ENCODE peak calls at places on chromosomes 6 and 20, in ten cellular contexts. F is hepatocyte, Z is spleen, L is esophagus squamous epithelium, V is left ventricle myocardium inferior, T is NB4, B is GM10248, A is BJ, Q is A549, O is AG04450. S is an unnamed sample.

GRCh38 chr6:134245041-134245440 is 72.9 kb downstream of the SGK1 start:
- DNase-seq in F (peak), Z (no peak), L (no peak), V (no peak), T (no peak), B (no peak), A (no peak), Q (no peak), O (peak), S (no peak)

GRCh38 chr6:32554269-32554919 is 24.3 kb upstream of the HLA-DRB5 start:
- DNase-seq in F (no peak), Z (no peak), L (no peak), V (no peak), T (no peak), B (no peak), A (no peak), Q (no peak), O (no peak), S (no peak)

GRCh38 chr6:5695260-5696245 is 311.2 kb downstream of the NRN1 start:
- DNase-seq in F (no peak), Z (no peak), L (no peak), V (no peak), T (peak), B (no peak), A (peak), Q (no peak), O (no peak), S (peak)

GRCh38 chr20:40769677-40770285 is 80.7 kb upstream of the MAFB start:
- DNase-seq in F (no peak), Z (no peak), L (no peak), V (no peak), T (peak), B (no peak), A (no peak), Q (no peak), O (no peak), S (no peak)

GRCh38 chr6:52725530-52726192 is 37.6 kb downstream of the GSTA2 start:
- DNase-seq in F (peak), Z (no peak), L (no peak), V (no peak), T (no peak), B (no peak), A (no peak), Q (peak), O (no peak), S (peak)

GRCh38 chr20:46681032-46681854 is 8.0 kb downstream of the TP53RK start:
- DNase-seq in F (peak), Z (no peak), L (no peak), V (peak), T (peak), B (peak), A (no peak), Q (peak), O (no peak), S (peak)

GRCh38 chr20:43507150-43508080 is at the start of gene L3MBTL1:
- DNase-seq in F (peak), Z (peak), L (no peak), V (peak), T (peak), B (peak), A (no peak), Q (peak), O (no peak), S (no peak)

GRCh38 chr6:152271681-152272464 is 365.3 kb downstream of the SYNE1 start:
- DNase-seq in F (no peak), Z (no peak), L (no peak), V (peak), T (no peak), B (no peak), A (no peak), Q (no peak), O (no peak), S (peak)

GRCh38 chr6:161748535-161749386 is 474.9 kb upstream of the AGPAT4 start:
- DNase-seq in F (peak), Z (no peak), L (no peak), V (peak), T (peak), B (no peak), A (no peak), Q (peak), O (no peak), S (no peak)

GRCh38 chr20:23374441-23374840 is 12.5 kb downstream of the GZF1 start:
- DNase-seq in F (no peak), Z (no peak), L (no peak), V (no peak), T (no peak), B (no peak), A (no peak), Q (no peak), O (no peak), S (no peak)

GRCh38 chr6:99822741-99823512 is 171.1 kb downstream of the MCHR2 start:
- DNase-seq in F (peak), Z (no peak), L (no peak), V (no peak), T (peak), B (peak), A (peak), Q (peak), O (peak), S (peak)
- TF ChIP-seq CTCF in F (peak), Z (peak), L (peak), V (peak), T (peak), B (peak), A (peak), Q (peak), O (peak), S (peak)

GRCh38 chr6:99588618-99589289 is 17.9 kb upstream of the PRDM13 start:
- DNase-seq in F (peak), Z (peak), L (no peak), V (peak), T (peak), B (peak), A (no peak), Q (peak), O (peak), S (peak)
- TF ChIP-seq CTCF in F (peak), Z (peak), L (peak), V (peak), T (peak), B (peak), A (peak), Q (peak), O (peak), S (peak)

GRCh38 chr20:2237059-2237458 is 58.7 kb upstream of the TGM3 start:
- DNase-seq in F (peak), Z (peak), L (no peak), V (no peak), T (peak), B (no peak), A (peak), Q (no peak), O (peak), S (peak)
- TF ChIP-seq CTCF in F (peak), Z (peak), L (peak), V (no peak), T (peak), B (no peak), A (peak), Q (no peak), O (no peak), S (peak)

GRCh38 chr20:57544838-57545564 is 15.9 kb upstream of the PCK1 start:
- DNase-seq in F (peak), Z (no peak), L (no peak), V (no peak), T (no peak), B (no peak), A (no peak), Q (no peak), O (no peak), S (no peak)

GRCh38 chr20:57548177-57549058 is 12.5 kb upstream of the PCK1 start:
- DNase-seq in F (no peak), Z (no peak), L (no peak), V (no peak), T (no peak), B (no peak), A (no peak), Q (no peak), O (no peak), S (no peak)

GRCh38 chr20:57543754-57544153 is 17.2 kb upstream of the PCK1 start:
- DNase-seq in F (no peak), Z (no peak), L (no peak), V (no peak), T (no peak), B (no peak), A (no peak), Q (no peak), O (no peak), S (no peak)

GRCh38 chr20:57547250-57547649 is 13.7 kb upstream of the PCK1 start:
- DNase-seq in F (no peak), Z (no peak), L (no peak), V (no peak), T (no peak), B (no peak), A (no peak), Q (peak), O (no peak), S (no peak)

DNA sequence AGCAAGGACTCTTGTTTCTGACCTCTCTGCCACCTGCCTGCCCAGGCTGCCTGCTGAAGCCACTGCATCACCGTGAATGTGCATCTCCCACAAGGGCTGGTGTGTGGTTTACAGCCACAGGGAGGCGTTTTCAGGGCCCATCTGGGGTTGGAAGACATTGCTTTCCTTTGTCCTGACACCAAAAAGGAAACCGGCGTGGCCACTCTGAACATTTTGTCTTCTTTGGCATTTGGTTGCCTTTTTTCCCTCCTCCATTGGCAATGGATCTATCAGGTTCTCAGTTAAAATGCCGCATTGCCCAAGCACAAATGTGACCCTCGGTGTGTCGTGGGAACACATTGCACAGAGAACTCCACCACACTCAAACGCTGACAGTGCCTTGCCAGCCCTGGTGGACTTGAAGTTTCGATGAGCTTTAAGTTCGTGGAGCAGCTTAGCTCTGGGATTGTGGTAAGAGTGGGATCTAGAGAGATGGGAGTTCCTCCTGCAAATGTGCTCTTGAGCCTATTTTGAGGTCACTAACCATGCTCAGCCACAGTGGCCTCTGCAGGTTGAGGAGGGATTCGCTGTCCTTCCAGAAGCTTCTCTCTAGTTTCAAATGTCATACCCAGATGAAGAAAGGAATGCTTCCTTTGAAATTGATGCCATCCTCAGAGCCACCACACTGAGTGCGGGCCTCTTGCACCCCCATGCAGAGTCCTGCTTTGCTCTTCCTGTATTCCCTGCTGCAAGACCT is 14.8 kb upstream of the PCK1 start:
- DNase-seq in F (no peak), Z (no peak), L (no peak), V (no peak), T (no peak), B (no peak), A (no peak), Q (no peak), O (no peak), S (no peak)
- TF ChIP-seq CTCF in F (no peak), Z (no peak), L (no peak), V (no peak), T (no peak), B (no peak), A (no peak), Q (no peak), O (no peak), S (peak)

GRCh38 chr20:49785851-49786174 is 26.8 kb upstream of the SLC9A8 start:
- DNase-seq in F (no peak), Z (no peak), L (no peak), V (no peak), T (peak), B (peak), A (no peak), Q (no peak), O (no peak), S (no peak)

GRCh38 chr20:49785149-49785850 is 27.3 kb upstream of the SLC9A8 start:
- DNase-seq in F (no peak), Z (no peak), L (no peak), V (no peak), T (no peak), B (no peak), A (no peak), Q (no peak), O (no peak), S (no peak)

GRCh38 chr20:49787371-49788357 is 25.0 kb upstream of the SLC9A8 start:
- DNase-seq in F (no peak), Z (no peak), L (no peak), V (no peak), T (peak), B (no peak), A (no peak), Q (no peak), O (no peak), S (no peak)

GRCh38 chr20:49786226-49786625 is 26.4 kb upstream of the SLC9A8 start:
- DNase-seq in F (no peak), Z (no peak), L (no peak), V (no peak), T (peak), B (no peak), A (no peak), Q (no peak), O (no peak), S (no peak)

GRCh38 chr20:49786671-49787370 is 25.8 kb upstream of the SLC9A8 start:
- DNase-seq in F (no peak), Z (no peak), L (no peak), V (no peak), T (peak), B (no peak), A (no peak), Q (no peak), O (no peak), S (no peak)
- TF ChIP-seq CTCF in F (peak), Z (peak), L (no peak), V (peak), T (peak), B (no peak), A (peak), Q (peak), O (peak), S (peak)

S was measured in HFFc6.